ENCODE peak calls at places on chromosomes 3 and 15, in five cellular contexts. One of them, this sample, is unnamed. For H3K4me1, the result is how much of the 10 kb centered on the place peaks cover.

GRCh38 chr3:186362988-186363387 is 954 bp upstream of the DGKG start:
- DNase-seq in K562: no peak
- DNase-seq in transverse colon: no peak
- DNase-seq in gastrocnemius medialis: no peak
- DNase-seq in esophagus muscularis mucosa: no peak
- DNase-seq in this sample: no peak

GRCh38 chr3:45635475-45636256 is 41.1 kb downstream of the LIMD1 start:
- DNase-seq in gastrocnemius medialis: no peak
- DNase-seq in esophagus muscularis mucosa: no peak
- DNase-seq in transverse colon: no peak
- DNase-seq in K562: no peak
- DNase-seq in this sample: peak

GRCh38 chr3:48639944-48640606 is 4.8 kb upstream of the SLC26A6 start:
- DNase-seq in K562: no peak
- DNase-seq in transverse colon: no peak
- DNase-seq in esophagus muscularis mucosa: no peak
- DNase-seq in gastrocnemius medialis: no peak
- DNase-seq in this sample: no peak

GRCh38 chr3:189652042-189652441 is 20.9 kb downstream of the TP63 start:
- DNase-seq in K562: no peak
- DNase-seq in transverse colon: no peak
- DNase-seq in gastrocnemius medialis: no peak
- DNase-seq in esophagus muscularis mucosa: no peak
- DNase-seq in this sample: no peak

GRCh38 chr3:60983906-60984305 is 267.3 kb downstream of the FHIT start:
- DNase-seq in gastrocnemius medialis: no peak
- DNase-seq in transverse colon: no peak
- DNase-seq in K562: no peak
- DNase-seq in esophagus muscularis mucosa: no peak
- DNase-seq in this sample: no peak

GRCh38 chr3:68876112-68876713 is 56.1 kb downstream of the TAFA4 start:
- DNase-seq in gastrocnemius medialis: no peak
- DNase-seq in esophagus muscularis mucosa: no peak
- DNase-seq in K562: peak
- DNase-seq in transverse colon: no peak
- DNase-seq in this sample: peak

GRCh38 chr3:68958932-68959331 is 26.6 kb upstream of the TAFA4 start:
- DNase-seq in esophagus muscularis mucosa: no peak
- DNase-seq in transverse colon: no peak
- DNase-seq in gastrocnemius medialis: no peak
- DNase-seq in K562: no peak
- DNase-seq in this sample: no peak

GRCh38 chr3:142724682-142725351 is 983 bp downstream of the TRPC1 start:
- DNase-seq in gastrocnemius medialis: peak
- DNase-seq in esophagus muscularis mucosa: no peak
- DNase-seq in K562: peak
- DNase-seq in transverse colon: peak
- DNase-seq in this sample: peak

GRCh38 chr3:108818404-108818803 is 4.2 kb upstream of the TRAT1 start:
- DNase-seq in gastrocnemius medialis: no peak
- DNase-seq in transverse colon: peak
- DNase-seq in esophagus muscularis mucosa: no peak
- DNase-seq in K562: peak
- DNase-seq in this sample: peak

GRCh38 chr3:33250712-33251111 is 26.5 kb upstream of the FBXL2 start:
- DNase-seq in esophagus muscularis mucosa: no peak
- DNase-seq in gastrocnemius medialis: no peak
- DNase-seq in K562: no peak
- DNase-seq in transverse colon: no peak
- DNase-seq in this sample: no peak

GRCh38 chr3:14991148-14991742 is 43.9 kb downstream of the NR2C2 start:
- DNase-seq in K562: no peak
- DNase-seq in transverse colon: no peak
- DNase-seq in esophagus muscularis mucosa: no peak
- DNase-seq in gastrocnemius medialis: no peak
- DNase-seq in this sample: no peak

GRCh38 chr3:194748229-194748628 is 62.5 kb downstream of the FAM43A start:
- DNase-seq in transverse colon: no peak
- DNase-seq in K562: no peak
- DNase-seq in esophagus muscularis mucosa: no peak
- DNase-seq in gastrocnemius medialis: no peak
- DNase-seq in this sample: no peak

GRCh38 chr3:177538743-177539730 is 341.8 kb upstream of the TBL1XR1 start:
- DNase-seq in K562: no peak
- DNase-seq in esophagus muscularis mucosa: no peak
- DNase-seq in transverse colon: no peak
- DNase-seq in gastrocnemius medialis: no peak
- DNase-seq in this sample: no peak

GRCh38 chr3:153173758-153174516 is 11.9 kb downstream of the RAP2B start:
- DNase-seq in K562: no peak
- DNase-seq in transverse colon: no peak
- DNase-seq in gastrocnemius medialis: no peak
- DNase-seq in esophagus muscularis mucosa: no peak
- DNase-seq in this sample: no peak

GRCh38 chr15:75947117-75947516 is 43.4 kb downstream of the FBXO22 start:
- DNase-seq in transverse colon: no peak
- DNase-seq in esophagus muscularis mucosa: no peak
- DNase-seq in K562: no peak
- DNase-seq in gastrocnemius medialis: no peak
- DNase-seq in this sample: no peak

GRCh38 chr3:156551746-156552145 is 3.2 kb downstream of the SSR3 start:
- DNase-seq in transverse colon: no peak
- DNase-seq in K562: no peak
- DNase-seq in gastrocnemius medialis: no peak
- DNase-seq in esophagus muscularis mucosa: no peak
- DNase-seq in this sample: no peak

GRCh38 chr3:142536519-142536918 is 42.0 kb downstream of the ATR start:
- DNase-seq in transverse colon: no peak
- DNase-seq in K562: no peak
- DNase-seq in esophagus muscularis mucosa: no peak
- DNase-seq in gastrocnemius medialis: no peak
- DNase-seq in this sample: no peak

GRCh38 chr3:98954806-98955205 is 53.3 kb upstream of the DCBLD2 start:
- DNase-seq in K562: no peak
- DNase-seq in transverse colon: no peak
- DNase-seq in esophagus muscularis mucosa: no peak
- DNase-seq in gastrocnemius medialis: no peak
- DNase-seq in this sample: no peak

GRCh38 chr3:98956008-98956407 is 54.5 kb upstream of the DCBLD2 start:
- DNase-seq in transverse colon: no peak
- DNase-seq in esophagus muscularis mucosa: no peak
- DNase-seq in gastrocnemius medialis: no peak
- DNase-seq in K562: no peak
- DNase-seq in this sample: no peak

GRCh38 chr3:98952404-98952803 is 50.9 kb upstream of the DCBLD2 start:
- DNase-seq in gastrocnemius medialis: no peak
- DNase-seq in K562: no peak
- DNase-seq in esophagus muscularis mucosa: no peak
- DNase-seq in transverse colon: no peak
- DNase-seq in this sample: no peak

GRCh38 chr3:98954242-98954641 is 52.7 kb upstream of the DCBLD2 start:
- DNase-seq in transverse colon: no peak
- DNase-seq in gastrocnemius medialis: no peak
- DNase-seq in esophagus muscularis mucosa: no peak
- DNase-seq in K562: no peak
- DNase-seq in this sample: no peak
- H3K4me1 ChIP-seq in transverse colon: under half
- H3K4me1 ChIP-seq in gastrocnemius medialis: under half
- H3K4me1 ChIP-seq in esophagus muscularis mucosa: under half
- H3K4me1 ChIP-seq in K562: under half
- H3K4me1 ChIP-seq in this sample: under half

GRCh38 chr15:60363024-60363674 is 34.6 kb downstream of the ANXA2 start:
- DNase-seq in transverse colon: no peak
- DNase-seq in K562: no peak
- DNase-seq in gastrocnemius medialis: no peak
- DNase-seq in esophagus muscularis mucosa: no peak
- DNase-seq in this sample: no peak

GRCh38 chr15:60369696-60370095 is 28.1 kb downstream of the ANXA2 start:
- DNase-seq in gastrocnemius medialis: no peak
- DNase-seq in transverse colon: no peak
- DNase-seq in K562: no peak
- DNase-seq in esophagus muscularis mucosa: no peak
- DNase-seq in this sample: no peak

GRCh38 chr15:60362318-60363023 is 35.3 kb downstream of the ANXA2 start:
- DNase-seq in gastrocnemius medialis: no peak
- DNase-seq in transverse colon: no peak
- DNase-seq in K562: no peak
- DNase-seq in esophagus muscularis mucosa: no peak
- DNase-seq in this sample: no peak

GRCh38 chr15:60363903-60364302 is 33.9 kb downstream of the ANXA2 start:
- DNase-seq in transverse colon: no peak
- DNase-seq in esophagus muscularis mucosa: no peak
- DNase-seq in K562: no peak
- DNase-seq in gastrocnemius medialis: no peak
- DNase-seq in this sample: no peak

GRCh38 chr15:60364306-60364924 is 33.4 kb downstream of the ANXA2 start:
- DNase-seq in esophagus muscularis mucosa: no peak
- DNase-seq in gastrocnemius medialis: no peak
- DNase-seq in transverse colon: no peak
- DNase-seq in K562: no peak
- DNase-seq in this sample: no peak
- TF ChIP-seq POLR2A in esophagus muscularis mucosa: no peak
- TF ChIP-seq POLR2A in gastrocnemius medialis: no peak
- TF ChIP-seq POLR2A in transverse colon: no peak
- TF ChIP-seq POLR2A in K562: no peak
- TF ChIP-seq POLR2A in this sample: no peak

GRCh38 chr3:105821433-105821832 is 47.4 kb downstream of the CBLB start:
- DNase-seq in gastrocnemius medialis: no peak
- DNase-seq in transverse colon: no peak
- DNase-seq in K562: no peak
- DNase-seq in esophagus muscularis mucosa: no peak
- DNase-seq in this sample: peak

GRCh38 chr3:105827101-105827634 is 41.6 kb downstream of the CBLB start:
- DNase-seq in gastrocnemius medialis: no peak
- DNase-seq in esophagus muscularis mucosa: no peak
- DNase-seq in transverse colon: no peak
- DNase-seq in K562: no peak
- DNase-seq in this sample: no peak

GRCh38 chr3:105822171-105823123 is 46.4 kb downstream of the CBLB start:
- DNase-seq in gastrocnemius medialis: no peak
- DNase-seq in esophagus muscularis mucosa: no peak
- DNase-seq in K562: no peak
- DNase-seq in transverse colon: no peak
- DNase-seq in this sample: no peak

GRCh38 chr3:105823149-105823866 is 45.5 kb downstream of the CBLB start:
- DNase-seq in gastrocnemius medialis: no peak
- DNase-seq in K562: no peak
- DNase-seq in esophagus muscularis mucosa: no peak
- DNase-seq in transverse colon: no peak
- DNase-seq in this sample: no peak

DNA sequence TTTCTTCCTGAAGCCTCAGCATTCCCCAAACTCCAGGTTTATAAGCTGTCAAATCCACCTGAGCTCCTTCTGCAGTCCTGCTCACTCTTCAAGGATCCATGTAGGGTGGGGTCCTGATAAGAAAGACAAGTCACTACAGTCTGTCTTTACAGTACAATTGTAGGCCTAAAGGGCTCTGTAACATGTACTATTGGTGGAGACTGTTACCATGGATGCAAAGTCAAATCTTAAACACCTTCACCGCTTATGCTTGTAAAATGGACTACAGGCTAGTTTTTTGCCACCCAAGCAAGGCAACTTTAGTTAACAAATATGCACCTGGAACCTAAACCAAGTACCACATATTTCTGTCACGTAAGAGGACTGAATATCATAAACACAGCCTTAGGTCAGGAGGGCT is 44.7 kb downstream of the CBLB start:
- DNase-seq in gastrocnemius medialis: no peak
- DNase-seq in esophagus muscularis mucosa: no peak
- DNase-seq in transverse colon: no peak
- DNase-seq in K562: no peak
- DNase-seq in this sample: no peak
- H3K4me1 ChIP-seq in gastrocnemius medialis: under half
- H3K4me1 ChIP-seq in esophagus muscularis mucosa: under half
- H3K4me1 ChIP-seq in transverse colon: under half
- H3K4me1 ChIP-seq in K562: under half
- H3K4me1 ChIP-seq in this sample: under half

DNA sequence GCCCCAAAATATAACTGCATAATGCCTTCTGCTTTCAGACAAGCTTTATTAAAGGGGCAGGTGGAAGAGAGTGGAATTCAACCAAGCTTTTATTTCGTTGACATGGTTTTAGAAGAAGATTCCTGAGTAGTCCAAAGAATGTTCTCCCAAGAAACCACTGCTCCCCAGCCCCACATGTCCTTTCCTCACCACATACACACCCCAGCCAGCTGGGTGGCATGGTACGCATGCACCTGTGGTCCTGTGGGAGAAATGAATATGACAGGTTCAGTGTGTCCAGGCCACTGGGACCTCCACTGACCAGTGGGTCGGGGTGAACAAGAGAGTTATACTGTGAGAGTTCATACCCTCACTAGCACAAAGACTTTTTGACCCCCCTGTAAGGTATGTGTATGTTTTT is 30.2 kb downstream of the ARID3B start:
- DNase-seq in gastrocnemius medialis: no peak
- DNase-seq in K562: no peak
- DNase-seq in esophagus muscularis mucosa: no peak
- DNase-seq in transverse colon: no peak
- DNase-seq in this sample: no peak
- TF ChIP-seq POLR2A in gastrocnemius medialis: no peak
- TF ChIP-seq POLR2A in K562: no peak
- TF ChIP-seq POLR2A in esophagus muscularis mucosa: no peak
- TF ChIP-seq POLR2A in transverse colon: no peak
- TF ChIP-seq POLR2A in this sample: no peak

GRCh38 chr15:58484794-58485600 is 53.2 kb downstream of the LIPC start:
- DNase-seq in gastrocnemius medialis: no peak
- DNase-seq in transverse colon: peak
- DNase-seq in K562: no peak
- DNase-seq in esophagus muscularis mucosa: no peak
- DNase-seq in this sample: no peak
- H3K4me1 ChIP-seq in gastrocnemius medialis: under half
- H3K4me1 ChIP-seq in transverse colon: under half
- H3K4me1 ChIP-seq in K562: under half
- H3K4me1 ChIP-seq in esophagus muscularis mucosa: under half
- H3K4me1 ChIP-seq in this sample: under half

GRCh38 chr3:50365080-50365841 is 5.9 kb upstream of the TMEM115 start:
- DNase-seq in gastrocnemius medialis: peak
- DNase-seq in transverse colon: peak
- DNase-seq in esophagus muscularis mucosa: peak
- DNase-seq in K562: peak
- DNase-seq in this sample: peak
- TF ChIP-seq POLR2A in gastrocnemius medialis: no peak
- TF ChIP-seq POLR2A in transverse colon: peak
- TF ChIP-seq POLR2A in esophagus muscularis mucosa: no peak
- TF ChIP-seq POLR2A in K562: no peak
- TF ChIP-seq POLR2A in this sample: peak

DNA sequence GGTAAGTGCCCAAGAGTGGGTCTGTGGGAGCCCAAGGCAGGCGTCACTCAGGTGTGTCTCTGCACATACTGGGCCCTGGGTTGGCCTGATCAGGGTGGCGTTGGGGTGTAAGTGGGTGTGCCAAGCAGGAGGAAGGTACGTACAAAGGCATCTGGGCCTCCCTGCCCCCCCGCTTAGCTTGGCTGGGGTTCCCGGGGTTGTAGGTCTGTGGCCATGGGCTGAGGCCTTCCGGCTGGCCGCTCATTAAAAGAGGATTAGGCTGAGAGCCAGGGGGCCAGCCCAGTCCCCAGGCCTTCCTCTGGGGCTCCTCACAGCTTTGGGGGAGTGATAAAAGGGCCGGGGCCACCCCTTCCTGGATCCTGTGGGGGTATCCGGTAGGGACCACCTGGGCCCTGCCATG is 13.3 kb downstream of the SEMA3F start:
- DNase-seq in gastrocnemius medialis: no peak
- DNase-seq in esophagus muscularis mucosa: no peak
- DNase-seq in K562: no peak
- DNase-seq in transverse colon: no peak
- DNase-seq in this sample: no peak
- H3K4me1 ChIP-seq in gastrocnemius medialis: half or more
- H3K4me1 ChIP-seq in esophagus muscularis mucosa: half or more
- H3K4me1 ChIP-seq in K562: under half
- H3K4me1 ChIP-seq in transverse colon: under half
- H3K4me1 ChIP-seq in this sample: under half